ENCODE peak calls at places on chromosomes 13 and 19, in seven cellular contexts. A is HCT116, I is cardiac muscle cell, W is caudate nucleus, R is IMR-90, U is breast epithelium, G is mesendoderm. E is an unnamed sample.

GRCh38 chr19:30649934-30650614 is 277.9 kb downstream of the ZNF536 start:
- DNase-seq in R (peak), G (peak), W (no peak), U (no peak), I (peak), A (peak), E (no peak)

GRCh38 chr13:77859450-77859849 is 59.2 kb downstream of the EDNRB start:
- DNase-seq in W (no peak), G (no peak), A (no peak), U (no peak), R (peak), I (peak), E (no peak)

GRCh38 chr13:46592410-46592809 is 39.4 kb downstream of the LRCH1 start:
- DNase-seq in U (no peak), W (no peak), A (no peak), I (no peak), G (no peak), R (no peak), E (no peak)

GRCh38 chr13:41648314-41648935 is 191.1 kb downstream of the RGCC start:
- DNase-seq in A (peak), R (peak), G (peak), I (peak), W (no peak), U (no peak), E (no peak)

GRCh38 chr13:34338102-34338501 is 520.2 kb downstream of the RFC3 start:
- DNase-seq in A (no peak), R (no peak), U (no peak), I (no peak), W (no peak), G (no peak), E (no peak)

GRCh38 chr13:113205428-113205931 is 3.0 kb downstream of the PCID2 start:
- DNase-seq in U (no peak), W (no peak), G (no peak), I (peak), A (no peak), R (peak), E (no peak)

GRCh38 chr13:61654501-61654900 is 238.9 kb upstream of the PCDH20 start:
- DNase-seq in R (no peak), I (no peak), G (no peak), U (no peak), W (no peak), A (no peak), E (no peak)

GRCh38 chr13:66673401-66673800 is 556.7 kb downstream of the PCDH9 start:
- DNase-seq in U (no peak), R (peak), W (no peak), G (no peak), I (peak), A (no peak), E (no peak)

GRCh38 chr19:54190942-54191670 is at the start of gene TSEN34:
- DNase-seq in A (peak), R (peak), U (peak), W (peak), G (peak), I (peak), E (peak)

GRCh38 chr19:22422220-22422619 is at the start of gene ZNF98:
- DNase-seq in R (no peak), I (peak), A (no peak), U (peak), W (peak), G (no peak), E (peak)

GRCh38 chr13:77492982-77493381 is 42.5 kb upstream of the SCEL start:
- DNase-seq in U (no peak), G (peak), I (peak), R (no peak), W (no peak), A (peak), E (no peak)

GRCh38 chr19:30566681-30567420 is 194.7 kb downstream of the ZNF536 start:
- DNase-seq in U (no peak), A (no peak), R (no peak), I (no peak), G (no peak), W (no peak), E (no peak)

GRCh38 chr13:98766120-98766519 is 13.6 kb upstream of the SLC15A1 start:
- DNase-seq in W (no peak), R (no peak), U (no peak), G (no peak), I (no peak), A (no peak), E (no peak)

GRCh38 chr13:113187263-113187669 is 21.2 kb downstream of the PCID2 start:
- DNase-seq in A (peak), I (peak), W (no peak), U (no peak), R (peak), G (peak), E (no peak)

GRCh38 chr13:111005364-111005763 is 90.5 kb upstream of the ANKRD10 start:
- DNase-seq in G (peak), R (peak), U (no peak), W (no peak), I (no peak), A (peak), E (no peak)

GRCh38 chr19:14544977-14545715 is 15.8 kb downstream of the TECR start:
- DNase-seq in R (no peak), W (peak), G (no peak), A (no peak), U (no peak), I (no peak), E (peak)

GRCh38 chr19:58553799-58554493 is 959 bp downstream of the CHMP2A start:
- DNase-seq in U (no peak), A (no peak), W (no peak), R (no peak), I (no peak), G (no peak), E (no peak)

GRCh38 chr19:41402010-41402409 is 4.4 kb downstream of the BCKDHA start:
- DNase-seq in G (no peak), R (no peak), A (no peak), W (no peak), I (no peak), U (no peak), E (no peak)

GRCh38 chr13:72258340-72258981 is 391.5 kb upstream of the DACH1 start:
- DNase-seq in R (no peak), G (peak), I (no peak), U (no peak), W (no peak), A (no peak), E (no peak)

DNA sequence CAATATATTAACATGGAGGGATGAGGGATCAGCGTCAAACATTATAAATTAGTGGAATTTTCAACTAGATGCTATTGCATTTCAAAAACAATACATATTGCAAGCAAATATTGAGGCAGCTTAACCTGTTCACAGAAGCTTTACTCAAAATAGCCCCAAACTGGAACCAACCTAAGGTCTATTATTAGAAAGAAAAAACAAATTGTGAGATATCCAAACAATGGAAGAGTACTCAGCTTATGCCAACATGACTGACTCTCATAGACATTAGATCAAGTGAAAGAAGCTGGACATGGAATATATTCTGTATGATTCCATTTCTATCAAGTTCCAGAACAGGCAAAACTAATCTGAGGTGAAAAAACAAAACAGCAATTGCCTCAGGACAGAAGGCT is 27.6 kb upstream of the NEK3 start:
- DNase-seq in R (no peak), I (no peak), U (no peak), W (no peak), A (no peak), G (no peak), E (no peak)
- H3K27ac ChIP-seq in R (no peak), I (peak), U (no peak), W (no peak), A (peak), G (no peak), E (peak)

DNA sequence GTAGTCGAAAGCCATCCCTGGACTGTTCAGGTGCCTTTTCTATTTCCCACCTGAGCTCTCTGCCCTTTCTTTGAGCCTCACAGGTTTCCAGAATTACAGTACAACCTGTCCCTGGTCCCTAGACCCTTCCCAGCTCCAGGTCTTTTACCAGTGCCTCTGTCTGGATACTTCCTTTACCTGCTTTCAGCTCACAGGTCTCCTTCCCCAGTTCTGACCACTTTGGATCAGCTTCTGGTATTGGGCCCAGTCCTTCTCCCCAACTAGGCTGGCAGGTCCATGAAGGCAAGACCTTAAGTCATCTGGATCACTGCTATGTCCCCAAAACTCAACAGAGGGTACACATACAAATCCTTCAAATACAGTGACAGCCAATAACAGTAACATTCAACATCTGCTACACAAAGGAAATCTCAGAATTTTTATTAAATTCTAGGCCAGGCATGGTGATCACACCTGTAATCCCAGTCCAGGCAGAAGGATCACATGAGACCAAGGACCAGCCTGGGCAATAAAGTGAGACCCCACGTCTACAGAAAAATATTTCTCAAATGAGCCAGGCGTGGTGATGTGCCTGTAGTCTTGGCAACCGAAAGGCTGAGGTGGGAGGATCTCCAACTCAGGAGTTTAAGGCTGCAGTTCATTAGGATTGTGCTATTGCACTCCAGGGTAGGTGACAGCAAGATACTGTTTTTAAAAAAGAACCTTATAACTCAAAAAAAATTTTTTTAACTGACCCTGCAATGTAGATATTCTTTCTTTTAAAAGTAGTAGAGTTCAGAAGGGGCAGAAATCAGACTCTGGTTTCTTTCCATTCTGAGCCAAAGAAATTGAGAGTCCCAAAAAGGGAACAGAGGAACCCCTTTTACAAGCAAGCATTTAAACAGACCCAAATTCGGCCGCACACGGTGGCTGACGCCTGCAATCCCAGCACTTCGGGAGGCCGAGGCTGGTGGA is 1.3 kb downstream of the RPS16 start:
- DNase-seq in R (no peak), A (no peak), W (no peak), I (no peak), U (no peak), G (no peak), E (no peak)
- H3K27ac ChIP-seq in R (no peak), A (peak), W (no peak), I (peak), U (peak), G (no peak), E (no peak)

GRCh38 chr19:2490659-2491058 is 14.7 kb downstream of the GADD45B start:
- DNase-seq in R (no peak), U (no peak), I (no peak), G (no peak), A (no peak), W (no peak), E (no peak)
- H3K27ac ChIP-seq in R (no peak), U (peak), I (no peak), G (no peak), A (no peak), W (no peak), E (no peak)

GRCh38 chr13:74114641-74115040 is 19.6 kb downstream of the KLF12 start:
- DNase-seq in U (no peak), A (no peak), W (no peak), I (no peak), G (no peak), R (no peak), E (no peak)
- H3K27ac ChIP-seq in U (no peak), A (no peak), W (no peak), I (no peak), G (no peak), R (no peak), E (no peak)

GRCh38 chr13:50523307-50523706 is 320.2 kb downstream of the DLEU7 start:
- DNase-seq in I (no peak), U (no peak), G (no peak), R (no peak), W (no peak), A (no peak), E (no peak)

GRCh38 chr13:50529154-50529882 is 314.2 kb downstream of the DLEU7 start:
- DNase-seq in U (peak), I (peak), A (peak), G (no peak), W (peak), R (peak), E (peak)

GRCh38 chr13:50527612-50528509 is 315.6 kb downstream of the DLEU7 start:
- DNase-seq in U (no peak), I (no peak), G (no peak), W (no peak), A (no peak), R (no peak), E (no peak)

GRCh38 chr13:50524540-50524939 is 319.0 kb downstream of the DLEU7 start:
- DNase-seq in I (no peak), W (no peak), R (no peak), U (no peak), G (no peak), A (no peak), E (no peak)

DNA sequence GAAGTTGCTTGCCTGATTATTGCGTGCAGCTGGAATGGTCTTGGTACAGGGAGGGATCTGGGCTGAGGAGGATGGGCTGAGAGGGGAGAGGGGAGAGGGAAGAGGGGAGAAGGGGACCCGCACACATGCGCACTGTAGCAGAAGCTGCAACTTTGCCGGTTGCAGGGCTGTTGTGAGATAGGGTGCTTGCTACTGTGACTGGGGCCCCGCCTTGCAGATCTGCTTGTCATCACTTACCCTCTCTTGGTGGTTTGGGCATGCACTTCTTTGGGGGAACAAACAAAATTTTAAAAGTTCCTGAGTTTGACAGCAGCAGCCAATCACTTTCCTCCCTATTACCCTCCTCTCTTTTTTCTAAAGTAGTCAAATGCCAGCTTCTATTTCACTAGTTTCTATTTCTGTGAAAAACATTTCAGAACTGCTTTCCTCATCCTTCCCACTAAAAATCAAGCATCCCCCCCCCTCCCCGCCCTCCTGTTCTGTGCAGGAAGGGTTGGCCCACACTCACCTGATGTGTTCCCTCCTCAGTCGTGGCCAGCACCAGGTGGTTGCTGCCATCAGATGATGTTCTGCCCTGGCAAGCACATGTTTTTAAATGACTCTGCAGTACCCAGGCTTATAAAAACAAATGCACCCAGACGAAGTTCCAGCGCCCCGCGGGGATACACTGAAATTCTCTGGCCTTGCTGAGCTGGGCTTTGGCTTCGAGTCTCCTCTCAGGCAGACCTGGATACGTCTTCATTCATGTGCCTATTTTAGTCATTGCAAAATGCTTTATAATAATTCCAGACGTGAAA is 316.5 kb downstream of the DLEU7 start:
- DNase-seq in R (no peak), U (peak), I (no peak), G (no peak), A (no peak), W (no peak), E (no peak)
- H3K27ac ChIP-seq in R (no peak), U (peak), I (no peak), G (no peak), A (no peak), W (no peak), E (no peak)

DNA sequence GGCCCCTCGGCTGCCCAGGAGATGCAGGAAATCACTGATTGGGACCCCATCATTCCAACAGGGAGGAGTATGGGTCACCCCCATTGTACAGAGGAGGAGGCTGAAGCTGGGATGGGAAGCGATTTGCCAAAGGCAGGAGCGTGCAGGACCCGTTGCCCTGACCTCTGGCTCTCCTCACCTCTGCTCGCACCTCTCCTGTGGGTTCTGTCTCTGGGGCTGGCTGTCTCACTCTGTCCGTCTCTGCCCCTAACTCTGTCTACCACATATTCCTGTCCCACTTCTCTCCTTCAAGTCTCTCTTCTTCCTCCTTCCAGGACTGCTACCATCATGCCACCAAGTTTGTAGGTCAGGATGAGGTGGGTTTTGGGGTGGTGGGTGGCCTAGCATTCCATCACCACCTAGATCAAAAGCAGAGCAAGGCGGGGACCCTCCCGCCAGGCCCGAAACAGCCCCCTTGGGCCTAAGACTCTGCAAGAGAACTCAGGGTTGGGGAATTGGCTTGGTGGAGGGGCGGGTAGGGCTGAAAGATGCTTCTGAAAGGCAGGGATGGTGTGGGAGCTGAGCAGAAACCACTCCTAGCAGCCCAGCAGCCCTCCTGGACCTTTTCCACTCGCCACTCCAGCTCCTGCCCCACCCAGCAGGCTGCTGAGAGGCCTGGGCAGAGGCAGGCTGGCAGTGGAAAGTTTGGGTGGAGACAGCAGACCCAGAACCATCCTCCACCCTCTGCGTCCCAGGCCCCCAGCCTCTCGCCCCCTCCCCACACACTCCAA is 1.0 kb upstream of the LGALS7 start:
- DNase-seq in G (no peak), R (no peak), W (no peak), A (no peak), I (no peak), U (no peak), E (no peak)
- H3K27ac ChIP-seq in G (no peak), R (no peak), W (no peak), A (no peak), I (no peak), U (no peak), E (no peak)